ENCODE peak calls at places on chromosomes 16 and 17, in ten cellular contexts. S, W, K, J, F, O, L, M, P and H are unnamed samples.

GRCh38 chr16:80614908-80615696 is 74.3 kb downstream of the DYNLRB2 start:
- DNase-seq in W (no peak), P (peak; percentile 94), K (no peak), S (peak; percentile 84), M (no peak), L (no peak), F (no peak), O (no peak), J (no peak), H (no peak)

GRCh38 chr16:72112452-72112792 is 18.8 kb downstream of the DHX38 start:
- DNase-seq in J (no peak), F (no peak), L (no peak), S (no peak), K (no peak), O (no peak), M (no peak), W (no peak), P (no peak), H (no peak)

GRCh38 chr17:5042152-5043022 is 7.2 kb upstream of the SLC52A1 start:
- DNase-seq in K (no peak), S (no peak), W (peak; percentile 17), L (no peak), P (no peak), J (no peak), M (peak; percentile 20), F (no peak), O (no peak), H (no peak)

GRCh38 chr17:40577611-40578065 is 12.4 kb upstream of the CCR7 start:
- DNase-seq in J (no peak), K (no peak), P (no peak), O (no peak), F (no peak), W (no peak), M (no peak), L (no peak), S (no peak), H (no peak)

GRCh38 chr16:14155572-14156213 is 84.6 kb downstream of the MRTFB start:
- DNase-seq in J (no peak), K (no peak), P (no peak), O (no peak), W (no peak), S (no peak), L (no peak), F (no peak), M (no peak), H (no peak)

GRCh38 chr16:67805718-67806427 is 487 bp downstream of the RANBP10 start:
- DNase-seq in M (no peak), W (no peak), L (no peak), F (no peak), O (no peak), P (no peak), J (no peak), S (no peak), K (no peak), H (no peak)

GRCh38 chr17:80866050-80866793 is 125.4 kb upstream of the CHMP6 start:
- DNase-seq in K (peak; percentile 58), M (peak; percentile 57), O (no peak), W (peak; percentile 63), J (peak; percentile 61), P (peak; percentile 65), L (no peak), S (no peak), F (peak; percentile 59), H (peak; percentile 35)

GRCh38 chr17:77027271-77027670 is 113.5 kb upstream of the SEC14L1 start:
- DNase-seq in L (no peak), M (no peak), W (no peak), J (no peak), K (no peak), P (no peak), S (no peak), O (no peak), F (no peak), H (no peak)

GRCh38 chr17:45639297-45639849 is 144.7 kb upstream of the CRHR1 start:
- DNase-seq in K (no peak), L (no peak), J (no peak), P (no peak), F (no peak), W (no peak), M (no peak), O (no peak), S (no peak), H (no peak)

GRCh38 chr17:28057731-28058246 is 15.3 kb downstream of the NLK start:
- DNase-seq in L (no peak), W (no peak), O (no peak), P (no peak), F (peak; percentile 50), J (no peak), M (no peak), K (no peak), S (no peak), H (no peak)

GRCh38 chr17:17304521-17304985 is 1.4 kb downstream of the NT5M start:
- DNase-seq in L (no peak), M (no peak), J (peak; percentile 31), P (no peak), W (no peak), S (no peak), K (no peak), O (no peak), F (no peak), H (no peak)

GRCh38 chr16:1074379-1074649 is 1.8 kb downstream of the SSTR5 start:
- DNase-seq in J (no peak), L (no peak), P (no peak), F (no peak), W (no peak), K (no peak), S (no peak), O (no peak), M (no peak), H (no peak)

GRCh38 chr16:1021553-1022160 is 40.1 kb downstream of the SOX8 start:
- DNase-seq in L (no peak), J (no peak), K (no peak), S (no peak), F (no peak), M (no peak), P (no peak), O (no peak), W (no peak), H (no peak)

GRCh38 chr16:64280317-64280716 is 841.5 kb downstream of the CDH11 start:
- DNase-seq in J (no peak), L (no peak), M (no peak), P (no peak), S (no peak), K (no peak), F (no peak), O (no peak), W (no peak), H (no peak)

GRCh38 chr16:83051451-83051850 is 424.7 kb downstream of the CDH13 start:
- DNase-seq in K (no peak), M (no peak), S (no peak), J (no peak), P (no peak), L (no peak), O (no peak), F (no peak), W (no peak), H (no peak)

GRCh38 chr17:63587770-63588169 is 12.9 kb upstream of the TACO1 start:
- DNase-seq in S (no peak), P (no peak), W (no peak), J (no peak), F (no peak), O (no peak), K (no peak), L (no peak), M (no peak), H (no peak)

GRCh38 chr16:11542069-11542775 is 44.5 kb downstream of the LITAF start:
- DNase-seq in W (no peak), O (no peak), M (no peak), F (no peak), L (no peak), S (no peak), J (no peak), K (no peak), P (no peak), H (no peak)

GRCh38 chr16:54687043-54687655 is 243.5 kb upstream of the IRX5 start:
- DNase-seq in K (no peak), W (no peak), O (no peak), L (no peak), M (no peak), J (no peak), P (no peak), F (no peak), S (no peak), H (no peak)

GRCh38 chr17:28811594-28812135 is 30.9 kb downstream of the FAM222B start:
- DNase-seq in L (no peak), J (no peak), O (no peak), F (no peak), W (no peak), M (no peak), S (no peak), K (no peak), P (peak; percentile 37), H (peak; percentile 18)

GRCh38 chr16:87465306-87465705 is 27.5 kb downstream of the ZCCHC14 start:
- DNase-seq in K (no peak), F (no peak), W (no peak), S (no peak), L (no peak), O (no peak), M (no peak), P (peak; percentile 77), J (no peak), H (no peak)

GRCh38 chr17:27562777-27563455 is 68.1 kb upstream of the LGALS9 start:
- DNase-seq in M (no peak), L (no peak), O (no peak), F (no peak), P (no peak), W (no peak), J (no peak), S (no peak), K (no peak), H (no peak)

GRCh38 chr17:27322026-27322425 is 28.1 kb downstream of the WSB1 start:
- DNase-seq in K (no peak), P (no peak), S (no peak), J (no peak), O (no peak), F (no peak), W (no peak), L (no peak), M (no peak), H (no peak)

GRCh38 chr17:45228985-45229517 is 7.4 kb downstream of the FMNL1 start:
- DNase-seq in W (peak; percentile 85), M (peak; percentile 81), P (peak; percentile 95), S (no peak), O (peak; percentile 39), K (peak; percentile 81), L (peak; percentile 64), F (peak; percentile 68), J (peak; percentile 76), H (no peak)

GRCh38 chr17:43171761-43172487 is 910 bp downstream of the NBR1 start:
- DNase-seq in K (no peak), P (peak; percentile 97), S (peak; percentile 82), O (no peak), W (no peak), J (no peak), M (no peak), F (peak; percentile 64), L (no peak), H (peak; percentile 28)

GRCh38 chr16:17450291-17450690 is 20.5 kb downstream of the XYLT1 start:
- DNase-seq in W (no peak), K (no peak), O (no peak), S (no peak), M (no peak), L (no peak), P (no peak), F (no peak), J (no peak), H (no peak)

GRCh38 chr17:45907720-45908395 is 13.5 kb downstream of the MAPT start:
- DNase-seq in K (no peak), O (no peak), L (no peak), F (no peak), S (no peak), J (no peak), P (no peak), M (no peak), W (no peak), H (no peak)

GRCh38 chr16:17116595-17117322 is 354.0 kb downstream of the XYLT1 start:
- DNase-seq in F (no peak), J (no peak), P (no peak), K (no peak), L (no peak), M (no peak), W (no peak), O (no peak), S (no peak), H (no peak)

GRCh38 chr17:78818152-78818846 is 22.3 kb downstream of the USP36 start:
- DNase-seq in K (no peak), J (no peak), S (no peak), O (no peak), F (no peak), P (no peak), L (no peak), M (no peak), W (no peak), H (no peak)